ENCODE peak calls at places on chromosomes 12 and 14, in four cellular contexts. Q is SK-N-SH, C is neural progenitor cell, X is GM23248. M is an unnamed sample.

GRCh38 chr12:130124605-130125244 is 37.5 kb upstream of the FZD10 start:
- DNase-seq in Q (no peak), C (no peak), X (no peak), M (no peak)

GRCh38 chr12:106644335-106645073 is 61.7 kb downstream of the RFX4 start:
- DNase-seq in Q (no peak), C (no peak), X (no peak), M (no peak)

GRCh38 chr12:69171881-69172280 is 67.5 kb upstream of the CPSF6 start:
- DNase-seq in Q (no peak), C (no peak), X (no peak), M (no peak)

GRCh38 chr14:70995671-70996070 is 88.4 kb downstream of the PCNX1 start:
- DNase-seq in Q (no peak), C (no peak), X (peak), M (peak)

GRCh38 chr14:104226421-104227385 is 88.3 kb downstream of the KIF26A start:
- DNase-seq in Q (no peak), C (no peak), X (no peak), M (no peak)

GRCh38 chr12:45415393-45415817 is 199.5 kb downstream of the ANO6 start:
- DNase-seq in Q (no peak), C (no peak), X (peak), M (peak)

GRCh38 chr14:53430870-53431269 is 277.7 kb upstream of the DDHD1 start:
- DNase-seq in Q (no peak), C (no peak), X (no peak), M (no peak)

GRCh38 chr12:50006754-50007442 is 18.4 kb downstream of the RACGAP1 start:
- DNase-seq in Q (no peak), C (no peak), X (peak), M (no peak)

GRCh38 chr14:51302319-51303030 is 62.4 kb downstream of the TMX1 start:
- DNase-seq in Q (no peak), C (no peak), X (no peak), M (no peak)

GRCh38 chr14:53938126-53938671 is 18.4 kb downstream of the BMP4 start:
- DNase-seq in Q (no peak), C (no peak), X (no peak), M (no peak)

GRCh38 chr12:71865166-71865713 is 25.7 kb downstream of the TBC1D15 start:
- DNase-seq in Q (no peak), C (no peak), X (peak), M (no peak)

GRCh38 chr12:82608706-82609105 is 78.0 kb upstream of the TMTC2 start:
- DNase-seq in Q (no peak), C (no peak), X (peak), M (no peak)

GRCh38 chr14:104286086-104286485 is 147.7 kb downstream of the KIF26A start:
- DNase-seq in Q (no peak), C (no peak), X (no peak), M (no peak)

GRCh38 chr12:24561882-24562760 is 386.8 kb downstream of the BCAT1 start:
- DNase-seq in Q (peak), C (peak), X (peak), M (peak)

GRCh38 chr12:44654641-44655625 is 221.2 kb downstream of the NELL2 start:
- DNase-seq in Q (peak), C (peak), X (no peak), M (no peak)

GRCh38 chr12:105641742-105642141 is 311.3 kb downstream of the C12orf75 start:
- DNase-seq in Q (no peak), C (no peak), X (no peak), M (no peak)

GRCh38 chr14:23034498-23035302 is at the start of gene PSMB5:
- DNase-seq in Q (peak), C (peak), X (peak), M (peak)

GRCh38 chr12:105476616-105477015 is 146.1 kb downstream of the C12orf75 start:
- DNase-seq in Q (no peak), C (no peak), X (no peak), M (no peak)

GRCh38 chr12:131915774-131916173 is 13.3 kb upstream of the PUS1 start:
- DNase-seq in Q (no peak), C (no peak), X (no peak), M (no peak)

GRCh38 chr12:7171854-7172253 is 17.6 kb upstream of the PEX5 start:
- DNase-seq in Q (no peak), C (peak), X (no peak), M (no peak)

GRCh38 chr12:127297327-127297726 is 969.6 kb upstream of the TMEM132C start:
- DNase-seq in Q (no peak), C (no peak), X (no peak), M (no peak)

GRCh38 chr12:120224304-120225199 is 23.6 kb upstream of the RPLP0 start:
- DNase-seq in Q (peak), C (no peak), X (peak), M (peak)

GRCh38 chr14:55583942-55584468 is 4.0 kb downstream of the KTN1 start:
- DNase-seq in Q (peak), C (no peak), X (no peak), M (no peak)

GRCh38 chr14:94540031-94540794 is 21.0 kb upstream of the SERPINA4 start:
- DNase-seq in Q (no peak), C (peak), X (peak), M (no peak)

GRCh38 chr14:94543450-94544123 is 17.7 kb upstream of the SERPINA4 start:
- DNase-seq in Q (no peak), C (peak), X (no peak), M (no peak)

GRCh38 chr14:94542811-94543449 is 18.3 kb upstream of the SERPINA4 start:
- DNase-seq in Q (no peak), C (no peak), X (no peak), M (no peak)

GRCh38 chr14:94541234-94541975 is 19.8 kb upstream of the SERPINA4 start:
- DNase-seq in Q (no peak), C (no peak), X (no peak), M (no peak)

DNA sequence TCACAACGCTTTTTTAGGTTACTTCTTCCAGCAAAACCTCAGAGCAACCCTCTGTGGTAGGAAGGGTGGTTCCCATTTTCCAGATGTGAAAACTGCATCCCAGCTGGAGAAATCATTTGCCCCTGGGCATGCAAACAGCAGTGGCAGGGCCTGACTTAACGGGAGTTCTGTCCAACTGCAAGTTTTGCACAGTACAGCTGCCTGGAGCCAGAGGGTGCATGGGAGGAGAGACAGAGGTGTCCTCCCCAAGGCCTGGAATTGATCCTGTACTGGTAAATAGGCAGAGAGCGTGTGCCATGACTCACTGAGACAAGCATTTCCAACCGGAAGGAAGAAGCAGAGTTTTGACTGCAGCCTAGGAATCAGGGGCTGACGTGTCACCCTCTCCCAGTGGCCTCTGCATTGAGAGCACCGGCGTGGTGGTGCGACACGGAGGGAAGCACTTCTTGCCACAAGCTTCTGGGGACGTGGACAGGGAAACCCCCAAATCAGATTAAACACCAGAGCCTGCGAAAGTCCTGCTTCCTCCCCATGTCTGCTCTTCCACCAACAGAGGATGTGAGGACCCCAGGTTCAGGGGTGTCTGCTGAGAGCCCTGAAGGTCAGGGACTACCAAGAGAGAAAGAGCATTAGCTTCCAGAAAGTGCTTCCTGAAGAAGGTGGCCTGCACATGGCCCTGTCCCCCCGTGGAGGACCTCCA is 19.0 kb upstream of the SERPINA4 start:
- DNase-seq in Q (no peak), C (no peak), X (peak), M (no peak)
- TF ChIP-seq EZH2phosphoT487 in Q (no peak), C (no peak), X (no peak), M (no peak)

DNA sequence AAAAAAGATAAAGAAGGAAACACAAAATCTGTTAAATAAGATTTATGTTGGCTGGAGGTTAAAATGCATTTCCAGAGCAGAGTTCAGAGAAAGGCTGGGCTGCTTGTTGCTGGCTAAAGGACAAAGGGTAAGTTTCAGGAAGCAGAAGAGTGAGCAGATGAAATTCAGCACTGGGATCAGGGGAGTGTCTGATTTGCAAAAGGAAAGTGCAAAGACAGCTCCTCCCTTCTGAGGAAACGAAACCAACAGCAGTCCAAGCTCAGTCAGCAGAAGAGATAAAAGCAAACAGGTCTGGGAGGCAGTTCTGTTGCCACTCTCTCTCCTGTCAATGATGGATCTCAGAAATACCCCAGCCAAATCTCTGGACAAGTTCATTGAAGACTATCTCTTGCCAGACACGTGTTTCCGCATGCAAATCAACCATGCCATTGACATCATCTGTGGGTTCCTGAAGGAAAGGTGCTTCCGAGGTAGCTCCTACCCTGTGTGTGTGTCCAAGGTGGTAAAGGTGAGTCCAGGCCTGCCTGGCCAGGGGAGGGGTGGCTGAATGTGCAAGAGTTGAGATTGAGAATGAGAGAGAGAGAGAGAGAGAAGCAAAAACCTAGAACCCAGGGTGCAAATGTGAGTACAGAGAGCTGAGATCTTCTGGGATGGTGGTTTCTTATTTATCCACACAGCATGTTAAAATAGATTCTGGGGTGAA is at the start of gene OAS1:
- DNase-seq in Q (peak), C (peak), X (peak), M (peak)
- TF ChIP-seq EZH2phosphoT487 in Q (no peak), C (no peak), X (no peak), M (no peak)

GRCh38 chr12:78330131-78330530 is 499.4 kb downstream of the NAV3 start:
- DNase-seq in Q (no peak), C (no peak), X (no peak), M (no peak)

GRCh38 chr12:78328524-78328923 is 497.8 kb downstream of the NAV3 start:
- DNase-seq in Q (no peak), C (no peak), X (no peak), M (no peak)

DNA sequence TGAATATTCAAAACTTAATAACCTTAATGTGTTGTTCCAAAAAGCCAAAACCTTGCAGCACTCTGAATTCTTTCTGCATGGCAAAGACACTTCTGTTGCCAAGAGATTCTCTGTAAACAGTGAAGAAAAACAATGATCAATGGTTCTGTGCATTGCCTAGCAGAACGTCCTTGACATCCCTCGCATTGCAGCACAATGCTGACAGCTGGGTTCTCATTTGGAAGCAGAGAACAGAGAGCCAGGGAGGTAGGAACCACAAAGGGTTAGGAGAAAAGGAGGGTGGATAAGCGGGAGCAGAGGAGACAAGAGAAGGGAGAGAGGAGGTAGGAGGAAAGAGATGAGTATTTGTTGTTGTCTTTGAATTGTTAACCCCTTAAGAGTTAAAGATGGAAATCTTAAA is 501.1 kb downstream of the NAV3 start:
- DNase-seq in Q (no peak), C (peak), X (peak), M (no peak)
- TF ChIP-seq EZH2phosphoT487 in Q (no peak), C (no peak), X (no peak), M (no peak)

DNA sequence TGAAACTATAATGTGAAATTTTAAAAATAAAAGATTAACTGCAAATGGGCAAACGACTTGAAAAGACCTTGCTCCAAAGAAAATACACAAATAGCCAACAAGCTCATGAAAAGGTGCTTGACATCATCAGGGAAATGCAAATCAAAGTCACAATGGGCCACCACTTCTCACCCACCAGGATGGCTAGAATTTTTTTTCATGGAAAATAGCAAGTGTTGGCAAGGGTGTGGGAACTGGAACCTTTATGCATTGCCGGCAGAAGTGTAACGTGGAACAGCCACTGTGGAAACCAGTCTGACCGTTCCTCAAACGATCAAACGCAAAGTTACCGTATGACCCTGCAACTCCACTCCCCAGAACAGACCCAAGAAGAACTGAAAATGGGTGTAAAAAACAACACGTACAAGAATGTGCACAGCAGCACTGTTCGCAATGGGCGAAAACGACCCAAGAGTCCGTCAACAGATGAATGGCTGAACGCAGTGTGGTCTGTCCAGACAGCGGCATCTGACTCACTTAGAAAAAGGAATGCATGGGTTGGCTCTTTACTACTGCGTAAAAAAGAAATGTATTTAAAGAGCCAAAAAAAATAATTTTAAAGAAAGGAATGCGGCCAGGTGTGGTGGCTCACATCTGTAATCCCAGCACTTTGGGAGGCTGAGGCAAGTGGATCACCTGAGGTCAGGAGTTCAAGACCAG is 40.2 kb downstream of the SCARB1 start:
- DNase-seq in Q (no peak), C (no peak), X (no peak), M (no peak)
- TF ChIP-seq EZH2phosphoT487 in Q (no peak), C (no peak), X (no peak), M (no peak)